ENCODE peak calls at places on chromosomes 3 and 15, in seven cellular contexts. E, O, Q, W, J, Y and T are unnamed samples.

GRCh38 chr15:63093486-63094205 is 28.0 kb upstream of the LACTB start:
- DNase-seq in O (peak), E (peak), J (peak), W (no peak), Y (peak), Q (no peak), T (no peak)

GRCh38 chr3:71341721-71342120 is 241.8 kb downstream of the FOXP1 start:
- DNase-seq in W (no peak), Q (no peak), O (no peak), E (no peak), Y (no peak), J (no peak), T (no peak)

GRCh38 chr3:148042663-148043445 is 633.7 kb downstream of the ZIC1 start:
- DNase-seq in Q (no peak), J (no peak), E (no peak), Y (no peak), O (no peak), W (no peak), T (no peak)

GRCh38 chr3:153927107-153927506 is 194.1 kb upstream of the ARHGEF26 start:
- DNase-seq in E (no peak), Y (peak), J (no peak), Q (no peak), W (no peak), O (no peak), T (no peak)

GRCh38 chr3:193872265-193872753 is 263.6 kb upstream of the HES1 start:
- DNase-seq in Y (peak), O (no peak), Q (no peak), W (no peak), E (no peak), J (no peak), T (no peak)

GRCh38 chr3:195911946-195912270 is 3.6 kb upstream of the TNK2 start:
- DNase-seq in O (no peak), W (no peak), Y (peak), Q (no peak), E (no peak), J (no peak), T (no peak)

GRCh38 chr3:148789156-148789555 is 38.5 kb upstream of the CPB1 start:
- DNase-seq in O (no peak), J (no peak), Q (no peak), Y (no peak), E (no peak), W (no peak), T (no peak)

GRCh38 chr3:54222318-54222717 is 100.0 kb downstream of the CACNA2D3 start:
- DNase-seq in E (no peak), Q (no peak), Y (no peak), J (no peak), W (no peak), O (no peak), T (no peak)

GRCh38 chr15:66170042-66170441 is 83.5 kb downstream of the MEGF11 start:
- DNase-seq in W (no peak), Q (no peak), Y (no peak), J (no peak), O (no peak), E (no peak), T (no peak)

GRCh38 chr3:174408310-174408709 is 450.8 kb upstream of the NAALADL2 start:
- DNase-seq in Q (no peak), O (no peak), J (no peak), W (peak), Y (no peak), E (no peak), T (no peak)

GRCh38 chr3:113034011-113034410 is 43.2 kb downstream of the GTPBP8 start:
- DNase-seq in O (no peak), E (no peak), Y (no peak), W (no peak), Q (no peak), J (no peak), T (no peak)

GRCh38 chr3:38371541-38372213 is 25.1 kb downstream of the XYLB start:
- DNase-seq in Y (no peak), W (no peak), O (no peak), J (no peak), E (no peak), Q (no peak), T (peak)

GRCh38 chr3:185760091-185760490 is 64.8 kb downstream of the IGF2BP2 start:
- DNase-seq in J (no peak), Y (no peak), Q (no peak), E (no peak), O (no peak), W (no peak), T (no peak)

GRCh38 chr3:185759523-185759922 is 65.3 kb downstream of the IGF2BP2 start:
- DNase-seq in Y (no peak), O (no peak), Q (no peak), J (no peak), E (no peak), W (no peak), T (no peak)

GRCh38 chr3:185758912-185759311 is 65.9 kb downstream of the IGF2BP2 start:
- DNase-seq in E (no peak), Y (no peak), W (no peak), J (no peak), O (no peak), Q (no peak), T (no peak)

GRCh38 chr3:185763347-185764010 is 61.4 kb downstream of the IGF2BP2 start:
- DNase-seq in O (no peak), Y (no peak), Q (no peak), J (no peak), E (no peak), W (no peak), T (no peak)

GRCh38 chr3:185760550-185760949 is 64.3 kb downstream of the IGF2BP2 start:
- DNase-seq in Q (no peak), O (no peak), J (no peak), Y (no peak), E (no peak), W (no peak), T (no peak)
- H3K4me3 ChIP-seq in Q (peak), O (no peak), J (peak), Y (no peak), E (no peak), W (no peak), T (peak)

GRCh38 chr3:164752814-164753213 is 325.5 kb downstream of the SI start:
- DNase-seq in W (no peak), O (no peak), J (no peak), Y (no peak), Q (no peak), E (no peak), T (no peak)
- TF ChIP-seq CTCF in W (no peak), O (no peak), J (no peak), Y (no peak), Q (no peak), E (no peak), T (no peak)

GRCh38 chr3:121834734-121835709 is at the start of the genes EAF2 and IQCB1:
- DNase-seq in W (peak), E (peak), Y (peak), J (peak), Q (peak), O (peak), T (peak)
- TF ChIP-seq POLR2A in W (peak), E (peak), Y (peak), J (no peak), Q (peak), O (peak), T (peak)

GRCh38 chr3:188294823-188295487 is 141.0 kb downstream of the LPP start:
- DNase-seq in J (no peak), W (no peak), O (no peak), Y (no peak), E (no peak), Q (no peak), T (no peak)
- H3K4me3 ChIP-seq in J (peak), W (no peak), O (no peak), Y (no peak), E (no peak), Q (no peak), T (no peak)

GRCh38 chr3:98259707-98260106 is 4.3 kb upstream of the OR5H6 start:
- DNase-seq in Q (no peak), E (no peak), Y (peak), O (no peak), W (no peak), J (no peak), T (no peak)
- TF ChIP-seq CTCF in Q (no peak), E (no peak), Y (peak), O (no peak), W (no peak), J (no peak), T (no peak)